ENCODE peak calls at places on chromosomes 12 and 14, in five cellular contexts. V, K, M, N and C are unnamed samples.

GRCh38 chr14:23539209-23539866 is 12.2 kb downstream of the ZFHX2 start:
- DNase-seq in V (peak), K (peak), M (no peak), N (no peak), C (no peak)

GRCh38 chr12:47746073-47746472 is 12.6 kb downstream of the RAPGEF3 start:
- DNase-seq in V (no peak), K (no peak), M (no peak), N (no peak), C (no peak)

GRCh38 chr12:124492879-124493808 is 74.3 kb downstream of the NCOR2 start:
- DNase-seq in V (no peak), K (no peak), M (peak), N (peak), C (no peak)

GRCh38 chr12:50220357-50221061 is 53.3 kb upstream of the CERS5 start:
- DNase-seq in V (peak), K (no peak), M (no peak), N (no peak), C (peak)

GRCh38 chr12:89138048-89138852 is 214.1 kb downstream of the DUSP6 start:
- DNase-seq in V (no peak), K (no peak), M (no peak), N (no peak), C (no peak)

GRCh38 chr12:32273712-32274111 is 125.6 kb upstream of the FGD4 start:
- DNase-seq in V (peak), K (no peak), M (no peak), N (no peak), C (peak)

GRCh38 chr12:6368906-6369525 is 6.3 kb downstream of the SCNN1A start:
- DNase-seq in V (no peak), K (no peak), M (no peak), N (no peak), C (no peak)

GRCh38 chr12:29041621-29042020 is 107.5 kb upstream of the FAR2 start:
- DNase-seq in V (no peak), K (no peak), M (no peak), N (no peak), C (no peak)

GRCh38 chr12:126337556-126337955 is 1272.3 kb downstream of the AACS start:
- DNase-seq in V (no peak), K (no peak), M (no peak), N (no peak), C (no peak)

GRCh38 chr12:13210022-13210539 is 13.6 kb downstream of the EMP1 start:
- DNase-seq in V (peak), K (no peak), M (no peak), N (no peak), C (no peak)

GRCh38 chr12:71945883-71946282 is 7.2 kb downstream of the TPH2 start:
- DNase-seq in V (no peak), K (no peak), M (no peak), N (no peak), C (no peak)

GRCh38 chr12:110563702-110564470 is 19.2 kb downstream of the PPTC7 start:
- DNase-seq in V (no peak), K (no peak), M (no peak), N (no peak), C (no peak)

GRCh38 chr14:68808696-68809095 is 15.8 kb upstream of the ZFP36L1 start:
- DNase-seq in V (no peak), K (no peak), M (no peak), N (no peak), C (no peak)

GRCh38 chr14:41280745-41281144 is 325.9 kb upstream of the LRFN5 start:
- DNase-seq in V (peak), K (no peak), M (no peak), N (no peak), C (no peak)

GRCh38 chr12:19181666-19182426 is 52.3 kb downstream of the PLEKHA5 start:
- DNase-seq in V (no peak), K (no peak), M (no peak), N (no peak), C (no peak)

GRCh38 chr12:98579347-98579746 is 14.1 kb upstream of the SLC25A3 start:
- DNase-seq in V (no peak), K (no peak), M (no peak), N (no peak), C (no peak)

GRCh38 chr12:123363743-123364531 is 710 bp downstream of the SBNO1 start:
- DNase-seq in V (peak), K (peak), M (peak), N (peak), C (no peak)

GRCh38 chr14:20630340-20631022 is 11.0 kb downstream of the OR6S1 start:
- DNase-seq in V (peak), K (peak), M (no peak), N (no peak), C (peak)

GRCh38 chr12:130026608-130027176 is 122.9 kb upstream of the TMEM132D start:
- DNase-seq in V (peak), K (no peak), M (no peak), N (no peak), C (no peak)

GRCh38 chr12:52361553-52361952 is 5.7 kb downstream of the KRT85 start:
- DNase-seq in V (no peak), K (no peak), M (no peak), N (no peak), C (no peak)

GRCh38 chr12:62760779-62761178 is 174.2 kb downstream of the PPM1H start:
- DNase-seq in V (no peak), K (no peak), M (no peak), N (no peak), C (peak)

GRCh38 chr12:31326689-31327659 is 1.0 kb upstream of the SINHCAF start:
- DNase-seq in V (peak), K (no peak), M (no peak), N (no peak), C (no peak)

GRCh38 chr14:99884834-99885648 is 91.8 kb downstream of the EML1 start:
- DNase-seq in V (peak), K (no peak), M (no peak), N (no peak), C (no peak)

GRCh38 chr12:4960547-4960946 is 50.8 kb downstream of the KCNA1 start:
- DNase-seq in V (no peak), K (no peak), M (no peak), N (no peak), C (no peak)

GRCh38 chr12:88590851-88591250 is 10.6 kb upstream of the KITLG start:
- DNase-seq in V (no peak), K (no peak), M (no peak), N (no peak), C (no peak)

GRCh38 chr14:74572829-74573360 is 39.1 kb downstream of the LTBP2 start:
- DNase-seq in V (no peak), K (peak), M (no peak), N (no peak), C (no peak)

GRCh38 chr14:74571441-74571841 is 40.6 kb downstream of the LTBP2 start:
- DNase-seq in V (no peak), K (no peak), M (no peak), N (no peak), C (no peak)

GRCh38 chr14:74570696-74571095 is 41.3 kb downstream of the LTBP2 start:
- DNase-seq in V (no peak), K (peak), M (no peak), N (no peak), C (no peak)

GRCh38 chr14:74573421-74574091 is 38.5 kb downstream of the LTBP2 start:
- DNase-seq in V (no peak), K (peak), M (no peak), N (no peak), C (no peak)

GRCh38 chr14:74571901-74572828 is 39.9 kb downstream of the LTBP2 start:
- DNase-seq in V (no peak), K (no peak), M (no peak), N (no peak), C (no peak)
- H3K4me3 ChIP-seq in V (no peak), K (peak), M (no peak), N (no peak), C (no peak)

GRCh38 chr14:70354204-70354603 is 5.3 kb downstream of the COX16 start:
- DNase-seq in V (no peak), K (no peak), M (no peak), N (no peak), C (no peak)

GRCh38 chr14:70350078-70350477 is 9.4 kb downstream of the COX16 start:
- DNase-seq in V (no peak), K (no peak), M (no peak), N (no peak), C (no peak)
- TF ChIP-seq CTCF in V (no peak), K (no peak), M (no peak), N (no peak), C (no peak)

GRCh38 chr12:57640156-57641042 is 7.4 kb upstream of the B4GALNT1 start:
- DNase-seq in V (no peak), K (no peak), M (no peak), N (no peak), C (no peak)

GRCh38 chr12:57637364-57637763 is 4.4 kb upstream of the B4GALNT1 start:
- DNase-seq in V (no peak), K (no peak), M (no peak), N (no peak), C (no peak)

GRCh38 chr12:57638096-57638495 is 5.1 kb upstream of the B4GALNT1 start:
- DNase-seq in V (no peak), K (no peak), M (no peak), N (no peak), C (no peak)

GRCh38 chr12:57641699-57642442 is 8.9 kb upstream of the B4GALNT1 start:
- DNase-seq in V (no peak), K (no peak), M (no peak), N (no peak), C (no peak)
- H3K4me3 ChIP-seq in V (no peak), K (no peak), M (no peak), N (no peak), C (no peak)

DNA sequence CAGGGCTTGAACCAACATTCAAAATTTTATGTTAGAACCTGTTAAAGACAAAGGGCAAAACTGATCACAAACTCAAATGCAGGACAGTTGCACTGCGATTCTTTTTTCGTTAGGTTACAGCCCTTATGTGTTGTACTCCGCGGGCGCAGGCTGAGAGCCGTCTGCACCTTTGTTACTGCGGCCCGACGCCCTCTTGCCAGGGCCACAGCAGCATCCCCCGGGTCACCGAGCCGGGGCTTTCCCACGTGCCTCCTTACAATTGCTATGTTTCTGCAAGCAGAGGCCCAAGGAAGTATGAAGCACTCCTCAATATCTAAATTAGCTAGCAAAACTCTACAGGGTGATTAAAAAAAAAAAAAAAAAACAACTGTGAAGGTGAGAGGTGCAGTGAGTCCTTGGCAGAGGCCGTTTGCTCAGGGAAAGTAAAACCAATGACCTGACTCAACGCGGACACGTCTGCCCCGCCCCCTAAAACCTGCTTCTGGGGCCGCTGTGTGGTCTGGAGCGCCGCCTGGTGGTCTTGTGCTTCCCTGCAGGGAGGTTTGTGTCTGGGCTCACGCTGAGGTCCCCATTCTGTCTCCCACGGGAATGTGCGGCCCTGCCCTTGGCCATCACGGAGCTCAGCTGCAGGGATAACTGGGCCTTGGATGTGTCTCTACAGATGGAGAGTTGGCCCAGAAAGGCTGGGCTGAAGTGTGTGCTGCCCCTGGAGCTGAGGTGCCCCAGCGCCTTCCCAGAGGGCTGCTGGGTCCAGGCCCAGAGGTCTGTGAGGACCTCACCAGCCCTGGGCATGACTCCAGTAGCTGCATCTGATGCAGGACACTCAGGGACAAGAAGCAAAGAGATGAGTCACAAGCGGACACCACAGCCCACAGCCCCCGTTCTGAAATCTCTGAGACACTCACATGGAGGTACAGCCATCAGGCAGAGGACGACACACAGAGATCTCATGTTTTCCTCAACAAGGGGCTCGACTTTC is 418.5 kb downstream of the TMEM121 start:
- DNase-seq in V (no peak), K (peak), M (peak), N (no peak), C (no peak)
- TF ChIP-seq CTCF in V (no peak), K (no peak), M (peak), N (peak), C (peak)

DNA sequence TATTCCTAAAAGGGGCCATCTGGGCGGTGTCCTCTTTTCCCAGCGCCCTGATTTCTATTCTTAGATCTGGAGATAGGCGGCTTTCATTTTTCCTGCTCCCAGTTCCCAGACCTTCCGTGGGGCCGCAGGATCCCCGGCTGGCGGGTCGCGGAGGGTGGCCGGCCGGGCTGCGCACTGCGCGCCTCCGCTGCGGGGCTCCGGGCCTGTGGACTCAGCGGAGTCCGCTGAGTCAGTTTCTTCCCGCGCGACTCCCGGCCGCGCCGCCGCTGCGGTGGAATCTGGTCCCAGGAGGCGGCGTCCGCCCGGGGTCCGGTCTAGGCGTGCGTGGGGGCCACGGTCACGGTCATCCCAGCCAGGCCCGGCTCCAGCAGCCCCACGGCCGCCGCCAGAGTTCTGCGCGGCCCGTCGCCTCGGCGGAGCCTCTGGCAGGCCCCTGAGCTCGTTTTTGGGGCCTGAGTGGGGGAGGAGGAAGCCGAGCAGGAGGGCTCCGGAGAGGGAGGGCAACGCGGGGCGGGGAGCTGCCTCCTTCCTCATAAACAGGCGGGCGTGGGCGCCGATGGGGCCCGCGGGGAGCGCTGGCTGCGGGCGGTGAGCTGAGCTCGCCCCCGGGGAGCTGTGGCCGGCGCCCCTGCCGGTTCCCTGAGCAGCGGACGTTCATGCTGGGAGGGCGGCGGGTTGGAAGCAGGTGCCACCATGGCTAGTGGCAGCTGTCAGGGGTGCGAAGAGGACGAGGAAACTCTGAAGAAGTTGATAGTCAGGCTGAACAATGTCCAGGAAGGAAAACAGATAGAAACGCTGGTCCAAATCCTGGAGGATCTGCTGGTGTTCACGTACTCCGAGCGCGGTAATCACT is at the start of gene LRRK2:
- DNase-seq in V (peak), K (peak), M (peak), N (peak), C (no peak)
- H3K4me3 ChIP-seq in V (peak), K (peak), M (peak), N (peak), C (peak)

DNA sequence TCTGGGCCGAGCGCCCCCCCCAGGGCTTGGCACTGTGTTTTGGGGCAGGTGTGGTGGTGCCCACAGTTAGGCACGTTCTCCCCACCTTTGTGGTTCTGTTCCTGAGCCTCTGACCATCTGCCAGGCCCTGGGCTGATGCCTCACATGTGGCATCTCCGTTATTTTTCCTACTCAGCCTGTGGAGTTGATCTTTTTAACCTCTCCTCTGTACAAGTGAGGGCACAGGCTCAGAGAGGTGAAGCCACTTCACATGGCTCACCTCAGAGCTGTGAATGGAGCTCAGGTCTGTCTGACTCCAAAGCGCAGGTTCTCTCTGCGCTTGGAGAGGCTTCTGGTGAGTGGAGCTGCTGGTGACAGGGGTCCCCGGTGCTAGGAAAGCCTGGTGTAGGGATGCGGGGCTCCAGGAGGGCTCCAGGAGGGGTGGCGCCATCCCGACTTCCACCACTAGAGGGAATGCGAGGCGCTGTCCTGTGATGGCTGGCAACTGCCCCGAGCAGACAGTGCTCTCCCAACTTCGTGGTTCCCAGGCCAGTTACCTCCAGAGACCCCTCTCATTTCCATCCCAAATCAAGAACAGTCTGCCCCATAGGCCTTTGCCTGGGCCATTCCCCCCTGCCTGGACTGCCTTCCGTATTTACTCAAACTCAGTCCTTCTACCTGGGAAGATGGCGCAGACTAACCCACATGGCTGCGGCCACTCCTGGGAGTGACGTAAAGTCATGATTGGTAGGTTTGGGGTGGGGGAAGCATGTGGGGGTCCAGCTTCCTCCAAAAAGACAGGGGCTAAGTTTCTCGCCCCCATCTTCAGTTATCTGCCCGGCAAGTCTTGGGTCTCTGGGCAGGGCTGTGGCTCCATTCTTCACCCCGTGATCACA is 9.9 kb downstream of the BCL7A start:
- DNase-seq in V (peak), K (no peak), M (peak), N (peak), C (no peak)
- TF ChIP-seq CTCF in V (peak), K (peak), M (peak), N (peak), C (peak)